ENCODE peak calls at places on chromosomes 5 and 9, in ten cellular contexts. W, D, B, O, L, J, N, R, T and Q are unnamed samples.
A peak's percentile ranks its signal among the peaks of the same experiment; 100 is the strongest.

GRCh38 chr9:133306242-133307194 is 29.5 kb downstream of the SURF6 start:
- DNase-seq in W (no peak), D (no peak), B (no peak), O (no peak), L (no peak), J (no peak), N (no peak), R (no peak), T (no peak), Q (no peak)

GRCh38 chr5:140258016-140258415 is 44.9 kb downstream of the PFDN1 start:
- DNase-seq in W (no peak), D (no peak), B (no peak), O (no peak), L (no peak), J (no peak), N (no peak), R (peak; percentile 58), T (no peak), Q (no peak)

GRCh38 chr9:117725426-117725887 is 21.3 kb downstream of the TLR4 start:
- DNase-seq in W (no peak), D (no peak), B (no peak), O (no peak), L (no peak), J (no peak), N (no peak), R (no peak), T (no peak), Q (no peak)

GRCh38 chr5:93395010-93395409 is 186.0 kb downstream of the NR2F1-AS1 start:
- DNase-seq in W (no peak), D (no peak), B (no peak), O (no peak), L (no peak), J (no peak), N (no peak), R (no peak), T (no peak), Q (no peak)

GRCh38 chr9:118809160-118809625 is 560.0 kb downstream of the BRINP1 start:
- DNase-seq in W (no peak), D (peak; percentile 68), B (no peak), O (peak; percentile 15), L (no peak), J (peak; percentile 62), N (no peak), R (no peak), T (no peak), Q (no peak)

GRCh38 chr9:13857521-13857920 is 456.4 kb downstream of the NFIB start:
- DNase-seq in W (no peak), D (no peak), B (no peak), O (no peak), L (no peak), J (no peak), N (no peak), R (peak; percentile 46), T (no peak), Q (no peak)

GRCh38 chr5:84287964-84288363 is 96.7 kb downstream of the EDIL3 start:
- DNase-seq in W (no peak), D (no peak), B (no peak), O (no peak), L (no peak), J (no peak), N (no peak), R (peak; percentile 40), T (peak; percentile 44), Q (no peak)

GRCh38 chr9:76401176-76401575 is 7.0 kb upstream of the RFK start:
- DNase-seq in W (no peak), D (no peak), B (no peak), O (no peak), L (no peak), J (no peak), N (no peak), R (no peak), T (no peak), Q (no peak)

GRCh38 chr5:93219641-93220145 is 361.3 kb downstream of the NR2F1-AS1 start:
- DNase-seq in W (no peak), D (no peak), B (no peak), O (no peak), L (no peak), J (no peak), N (no peak), R (no peak), T (no peak), Q (no peak)

GRCh38 chr5:151660616-151661015 is 26.1 kb downstream of the SPARC start:
- DNase-seq in W (no peak), D (no peak), B (no peak), O (no peak), L (no peak), J (no peak), N (no peak), R (peak; percentile 80), T (no peak), Q (no peak)

GRCh38 chr9:38619556-38620447 is 594 bp downstream of the ANKRD18A start:
- DNase-seq in W (no peak), D (no peak), B (no peak), O (peak; percentile 47), L (no peak), J (peak; percentile 69), N (no peak), R (no peak), T (no peak), Q (no peak)

GRCh38 chr5:149893403-149893931 is 51.1 kb downstream of the PDE6A start:
- DNase-seq in W (no peak), D (no peak), B (no peak), O (no peak), L (no peak), J (no peak), N (no peak), R (no peak), T (no peak), Q (no peak)

GRCh38 chr5:149894237-149894636 is 50.4 kb downstream of the PDE6A start:
- DNase-seq in W (no peak), D (no peak), B (no peak), O (no peak), L (no peak), J (no peak), N (no peak), R (no peak), T (no peak), Q (no peak)

GRCh38 chr5:149892594-149892993 is 52.0 kb downstream of the PDE6A start:
- DNase-seq in W (no peak), D (no peak), B (no peak), O (no peak), L (no peak), J (no peak), N (no peak), R (no peak), T (no peak), Q (no peak)

GRCh38 chr5:149898811-149899210 is 45.8 kb downstream of the PDE6A start:
- DNase-seq in W (no peak), D (no peak), B (no peak), O (no peak), L (no peak), J (no peak), N (no peak), R (no peak), T (no peak), Q (no peak)

GRCh38 chr5:149895416-149896345 is 48.9 kb downstream of the PDE6A start:
- DNase-seq in W (no peak), D (no peak), B (no peak), O (no peak), L (no peak), J (no peak), N (no peak), R (peak; percentile 39), T (no peak), Q (no peak)
- TF ChIP-seq CTCF in W (no peak), D (no peak), B (no peak), O (no peak), L (no peak), J (no peak), N (no peak), R (no peak), T (no peak), Q (no peak)

DNA sequence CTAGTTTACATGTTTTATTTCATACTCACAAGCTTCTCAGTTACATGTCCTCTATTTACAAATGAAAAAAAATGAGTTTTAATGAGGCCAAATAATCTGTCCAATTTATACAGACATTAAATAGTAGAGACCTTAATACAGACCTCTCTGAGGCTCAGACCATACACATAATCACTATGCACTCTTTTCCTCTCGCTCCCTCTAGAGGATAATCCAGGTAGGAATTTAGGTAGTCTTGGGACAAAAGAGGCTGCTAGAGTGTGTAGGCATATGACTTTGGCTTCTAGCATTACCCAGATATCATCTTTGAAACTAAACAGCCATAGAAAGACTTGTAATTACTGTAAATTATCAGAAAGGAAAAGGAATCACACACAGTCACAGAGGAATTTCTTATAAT is 444.7 kb downstream of the HINT1 start:
- DNase-seq in W (no peak), D (no peak), B (no peak), O (no peak), L (no peak), J (no peak), N (no peak), R (no peak), T (no peak), Q (no peak)
- TF ChIP-seq CTCF in W (no peak), D (no peak), B (peak; percentile 5), O (peak; percentile 5), L (peak; percentile 8), J (peak; percentile 38), N (peak; percentile 47), R (peak; percentile 40), T (peak; percentile 42), Q (no peak)

GRCh38 chr9:70597886-70598285 is 183.4 kb upstream of the KLF9 start:
- DNase-seq in W (no peak), D (no peak), B (no peak), O (no peak), L (no peak), J (no peak), N (no peak), R (no peak), T (no peak), Q (no peak)

GRCh38 chr9:70603020-70603411 is 188.6 kb upstream of the KLF9 start:
- DNase-seq in W (no peak), D (no peak), B (no peak), O (no peak), L (no peak), J (no peak), N (no peak), R (no peak), T (no peak), Q (no peak)

GRCh38 chr9:70601000-70601929 is 186.8 kb upstream of the KLF9 start:
- DNase-seq in W (peak; percentile 97), D (peak; percentile 75), B (no peak), O (peak; percentile 82), L (peak; percentile 84), J (peak; percentile 91), N (peak; percentile 98), R (peak; percentile 98), T (peak; percentile 97), Q (no peak)

GRCh38 chr9:70600479-70600878 is 186.0 kb upstream of the KLF9 start:
- DNase-seq in W (peak; percentile 47), D (no peak), B (no peak), O (no peak), L (no peak), J (no peak), N (peak; percentile 61), R (peak; percentile 74), T (peak; percentile 62), Q (no peak)

GRCh38 chr9:70602364-70603019 is 188.0 kb upstream of the KLF9 start:
- DNase-seq in W (peak; percentile 53), D (peak; percentile 55), B (peak; percentile 54), O (peak; percentile 61), L (peak; percentile 59), J (no peak), N (peak; percentile 59), R (peak; percentile 78), T (peak; percentile 76), Q (no peak)
- TF ChIP-seq CTCF in W (peak; percentile 78), D (no peak), B (peak; percentile 67), O (peak; percentile 94), L (peak; percentile 81), J (peak; percentile 78), N (peak; percentile 85), R (peak; percentile 68), T (peak; percentile 78), Q (peak; percentile 51)

GRCh38 chr9:34379334-34380033 is 2.8 kb upstream of the MYORG start:
- DNase-seq in W (peak; percentile 78), D (peak; percentile 85), B (peak; percentile 90), O (peak; percentile 91), L (peak; percentile 92), J (peak; percentile 93), N (peak; percentile 93), R (peak; percentile 70), T (peak; percentile 49), Q (peak; percentile 74)
- TF ChIP-seq CTCF in W (peak; percentile 63), D (peak; percentile 89), B (peak; percentile 99), O (peak; percentile 97), L (peak; percentile 100), J (peak; percentile 99), N (peak; percentile 98), R (peak; percentile 99), T (peak; percentile 95), Q (peak; percentile 77)